ENCODE peak calls at places on chromosomes 13 and 19, in four cellular contexts. T is DND-41, D is tibial nerve, X is sigmoid colon. Y is an unnamed sample.

GRCh38 chr19:49339364-49340068 is 4.3 kb downstream of the CD37 start:
- DNase-seq in T (no peak), D (peak; percentile 77), X (peak; percentile 97), Y (no peak)

GRCh38 chr19:14718522-14719113 is 28.8 kb downstream of the ZNF333 start:
- DNase-seq in T (no peak), D (no peak), X (no peak), Y (no peak)

GRCh38 chr19:51552996-51553725 is 17.9 kb upstream of the ZNF175 start:
- DNase-seq in T (peak; percentile 66), D (peak; percentile 54), X (no peak), Y (peak; percentile 76)

GRCh38 chr13:111114362-111115050 is 604 bp upstream of the ARHGEF7 start:
- DNase-seq in T (no peak), D (peak; percentile 17), X (peak; percentile 75), Y (no peak)

GRCh38 chr13:22915442-22916082 is 265.2 kb upstream of the SGCG start:
- DNase-seq in T (no peak), D (no peak), X (peak; percentile 85), Y (peak; percentile 41)

GRCh38 chr19:13190781-13191540 is 40.8 kb downstream of the IER2 start:
- DNase-seq in T (no peak), D (no peak), X (no peak), Y (no peak)

GRCh38 chr19:11023016-11023415 is 62.2 kb downstream of the SMARCA4 start:
- DNase-seq in T (no peak), D (no peak), X (no peak), Y (no peak)

GRCh38 chr13:95896302-95896701 is 156.9 kb downstream of the UGGT2 start:
- DNase-seq in T (no peak), D (no peak), X (no peak), Y (no peak)

GRCh38 chr13:70375718-70376117 is 267.5 kb upstream of the KLHL1 start:
- DNase-seq in T (no peak), D (no peak), X (no peak), Y (no peak)

GRCh38 chr13:28434934-28435333 is 60.0 kb downstream of the FLT1 start:
- DNase-seq in T (no peak), D (no peak), X (no peak), Y (no peak)

GRCh38 chr19:30830875-30831274 is 458.7 kb downstream of the ZNF536 start:
- DNase-seq in T (no peak), D (no peak), X (no peak), Y (no peak)

GRCh38 chr19:53871448-53871847 is 3.8 kb downstream of the MYADM start:
- DNase-seq in T (no peak), D (no peak), X (no peak), Y (no peak)

GRCh38 chr19:2494447-2495129 is 18.7 kb downstream of the GADD45B start:
- DNase-seq in T (no peak), D (peak; percentile 46), X (peak; percentile 94), Y (no peak)

GRCh38 chr13:24161010-24161775 is 673 bp downstream of the SPATA13 start:
- DNase-seq in T (peak; percentile 49), D (no peak), X (peak; percentile 73), Y (peak; percentile 62)

GRCh38 chr13:100203696-100204367 is 114.9 kb downstream of the PCCA start:
- DNase-seq in T (peak; percentile 53), D (no peak), X (no peak), Y (peak; percentile 12)

GRCh38 chr19:16296713-16297112 is 27.9 kb upstream of the KLF2 start:
- DNase-seq in T (no peak), D (no peak), X (no peak), Y (no peak)

GRCh38 chr19:55275851-55276719 is 3.8 kb downstream of the HSPBP1 start:
- DNase-seq in T (no peak), D (no peak), X (no peak), Y (no peak)

GRCh38 chr13:110499621-110500281 is 61.8 kb downstream of the RAB20 start:
- DNase-seq in T (no peak), D (no peak), X (no peak), Y (peak; percentile 23)

GRCh38 chr13:44273991-44274810 is 99.4 kb upstream of the SERP2 start:
- DNase-seq in T (peak; percentile 56), D (no peak), X (no peak), Y (no peak)

GRCh38 chr19:29002336-29002735 is 210.6 kb downstream of the UQCRFS1 start:
- DNase-seq in T (no peak), D (no peak), X (peak; percentile 48), Y (no peak)

GRCh38 chr19:30069535-30070197 is 127.6 kb downstream of the URI1 start:
- DNase-seq in T (no peak), D (no peak), X (peak; percentile 34), Y (peak; percentile 79)

GRCh38 chr19:13120817-13121216 is 2.8 kb downstream of the NACC1 start:
- DNase-seq in T (no peak), D (no peak), X (no peak), Y (no peak)

GRCh38 chr13:23183292-23183691 is 2.5 kb downstream of the SGCG start:
- DNase-seq in T (no peak), D (no peak), X (no peak), Y (no peak)

GRCh38 chr19:31356587-31357314 is 7.5 kb upstream of the TSHZ3 start:
- DNase-seq in T (no peak), D (no peak), X (no peak), Y (no peak)

GRCh38 chr13:40453666-40454030 is 212.8 kb downstream of the FOXO1 start:
- DNase-seq in T (no peak), D (no peak), X (no peak), Y (no peak)

GRCh38 chr13:60410299-60410698 is 13.3 kb downstream of the TDRD3 start:
- DNase-seq in T (no peak), D (no peak), X (no peak), Y (no peak)

GRCh38 chr13:25422153-25422552 is 50.4 kb downstream of the ATP8A2 start:
- DNase-seq in T (no peak), D (no peak), X (no peak), Y (no peak)

GRCh38 chr13:30463820-30464495 is 1.8 kb downstream of the HMGB1 start:
- DNase-seq in T (peak; percentile 64), D (peak; percentile 50), X (peak; percentile 76), Y (peak; percentile 62)

GRCh38 chr13:114128624-114129522 is 3.5 kb downstream of the RASA3 start:
- DNase-seq in T (peak; percentile 41), D (peak; percentile 68), X (peak; percentile 87), Y (no peak)

GRCh38 chr13:111666377-111666776 is 345.9 kb downstream of the TEX29 start:
- DNase-seq in T (no peak), D (no peak), X (no peak), Y (no peak)

GRCh38 chr13:51588406-51588949 is 4.2 kb downstream of the WDFY2 start:
- DNase-seq in T (no peak), D (no peak), X (no peak), Y (no peak)

GRCh38 chr13:51585696-51586095 is 1.4 kb downstream of the WDFY2 start:
- DNase-seq in T (no peak), D (no peak), X (no peak), Y (no peak)

GRCh38 chr13:51585234-51585672 is 991 bp downstream of the WDFY2 start:
- DNase-seq in T (peak; percentile 10), D (peak; percentile 13), X (no peak), Y (no peak)

GRCh38 chr13:51589793-51590192 is 5.5 kb downstream of the WDFY2 start:
- DNase-seq in T (no peak), D (no peak), X (no peak), Y (no peak)

DNA sequence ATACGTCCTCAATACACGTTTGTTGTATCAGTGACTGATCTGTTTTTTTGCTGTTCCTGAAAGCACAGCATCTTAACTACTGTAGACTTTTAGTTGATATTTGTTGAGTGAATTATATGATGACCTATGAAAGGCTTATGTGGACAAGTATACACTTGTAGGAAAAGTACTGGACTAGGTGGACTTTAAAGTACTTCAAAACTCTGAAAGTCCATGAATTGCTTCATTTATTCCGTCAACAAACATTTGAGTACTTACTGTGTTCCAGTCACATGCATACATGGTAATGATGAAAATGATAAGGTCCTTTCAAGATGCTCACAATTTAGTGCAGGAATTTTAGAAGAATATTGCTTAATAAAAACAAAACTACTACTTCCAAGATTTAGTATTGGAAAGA is 3.1 kb downstream of the WDFY2 start:
- DNase-seq in T (no peak), D (no peak), X (no peak), Y (no peak)
- H3K4me3 ChIP-seq in T (no peak overlapping the region), D (no peak overlapping the region), X (no peak overlapping the region), Y (no peak overlapping the region)

DNA sequence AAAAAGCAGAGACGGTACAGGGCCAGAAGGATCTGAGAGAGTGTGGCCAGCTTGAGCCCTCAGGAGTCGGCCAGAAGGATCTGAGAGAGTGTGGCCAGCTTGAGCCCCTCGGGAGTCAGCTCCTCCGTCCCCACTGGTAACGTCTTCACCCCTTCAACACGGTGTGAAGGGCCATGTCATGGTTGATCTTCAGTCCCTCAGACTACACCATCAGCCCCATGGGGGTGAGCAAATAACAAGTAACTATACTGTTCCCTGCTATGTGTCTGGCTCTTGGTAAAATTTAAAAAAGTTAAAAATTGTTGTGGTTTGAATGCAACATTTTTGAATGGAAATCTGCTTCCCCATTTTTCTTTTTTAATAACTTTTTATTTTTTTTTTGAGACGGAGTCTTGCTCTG is 1.6 kb upstream of the ZNF8 start:
- DNase-seq in T (no peak), D (no peak), X (no peak), Y (no peak)
- H3K9me3 ChIP-seq in T (peaks cover 4% of the 10 kb centered on the region), D (no peaks in the 10 kb centered on the region), X (peaks cover 29% of the 10 kb centered on the region), Y (peaks cover 25% of the 10 kb centered on the region)

DNA sequence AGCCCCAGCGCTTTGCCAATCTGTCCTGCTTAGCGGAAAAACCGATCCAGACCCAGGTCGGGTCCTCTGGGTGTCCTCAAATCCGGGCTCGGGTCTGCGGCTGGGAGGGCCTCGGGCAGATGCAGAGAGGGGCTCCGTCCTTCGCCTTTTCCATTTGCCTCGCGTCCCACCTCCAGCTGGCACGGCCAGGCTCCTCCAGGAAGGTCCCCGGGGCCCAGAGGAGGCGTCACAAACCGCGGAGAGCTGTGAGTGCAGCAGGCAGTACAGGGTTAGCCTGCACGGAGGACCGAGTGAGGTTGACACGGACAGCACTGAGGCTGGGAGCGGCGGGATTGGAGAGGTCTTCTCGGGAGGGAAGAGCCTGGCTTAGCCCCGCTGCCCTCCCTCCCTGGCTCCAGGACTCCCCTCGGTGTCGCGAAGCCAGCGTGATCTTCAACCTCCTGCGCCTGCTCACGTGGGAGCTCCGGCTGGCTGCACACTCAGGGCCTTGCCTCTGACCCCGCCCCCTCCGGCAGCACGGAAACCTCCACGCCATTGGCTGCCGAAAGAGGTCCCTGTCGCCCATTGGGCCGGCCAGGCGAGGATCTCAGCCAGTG is 2.8 kb upstream of the IFNL2 start:
- DNase-seq in T (no peak), D (no peak), X (no peak), Y (no peak)
- H3K27me3 ChIP-seq in T (peaks cover 2% of the 10 kb centered on the region), D (peaks cover 59% of the 10 kb centered on the region), X (peaks cover 22% of the 10 kb centered on the region), Y (peaks cover 3% of the 10 kb centered on the region)

GRCh38 chr19:18107235-18108083 is 9.9 kb downstream of the MAST3 start:
- DNase-seq in T (no peak), D (no peak), X (no peak), Y (no peak)

GRCh38 chr19:18110833-18111232 is 13.3 kb downstream of the MAST3 start:
- DNase-seq in T (no peak), D (no peak), X (no peak), Y (no peak)

GRCh38 chr19:18108897-18109296 is 11.3 kb downstream of the MAST3 start:
- DNase-seq in T (no peak), D (no peak), X (no peak), Y (no peak)

GRCh38 chr19:18109731-18110671 is 12.4 kb downstream of the MAST3 start:
- DNase-seq in T (peak; percentile 42), D (no peak), X (peak; percentile 74), Y (peak; percentile 36)

DNA sequence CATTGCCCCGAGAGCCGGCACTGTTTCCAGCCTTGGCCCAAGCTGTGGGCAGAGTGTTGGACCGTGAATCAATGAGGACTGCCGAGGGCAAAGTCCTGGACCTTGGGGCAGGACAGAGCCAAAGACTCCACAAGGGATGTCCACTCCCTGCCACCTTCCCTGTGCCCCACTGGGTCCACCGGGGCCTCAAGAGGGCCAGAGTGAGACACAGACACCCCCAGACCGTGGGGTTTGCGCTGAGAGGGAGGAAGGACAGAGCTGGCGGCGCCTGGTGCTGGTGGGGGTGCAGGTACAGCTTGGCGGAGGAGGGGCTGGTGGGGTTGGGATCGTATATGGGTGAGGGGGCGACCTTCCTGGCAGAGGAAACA is 11.8 kb downstream of the MAST3 start:
- DNase-seq in T (no peak), D (no peak), X (no peak), Y (no peak)
- H3K4me3 ChIP-seq in T (no peak overlapping the region), D (peak overlapping the region; percentile 60), X (peak overlapping the region; percentile 60), Y (peak overlapping the region; percentile 54)